ENCODE peak calls at places on chromosomes 5 and 9, in eight cellular contexts. One of them, this sample, is unnamed.
A peak's percentile ranks its signal among the peaks of the same experiment; 100 is the strongest.

GRCh38 chr9:134153450-134153849 is 10.9 kb downstream of the RNU6ATAC start:
- DNase-seq in Calu3: no peak
- DNase-seq in fibroblast of lung: no peak
- DNase-seq in T-helper 2 cell: no peak
- DNase-seq in CD4-positive, alpha-beta memory T cell: no peak
- DNase-seq in occipital lobe: no peak
- DNase-seq in aorta: no peak
- DNase-seq in RCC 7860: no peak
- DNase-seq in this sample: no peak

GRCh38 chr5:108681079-108681921 is 66.4 kb upstream of the FER start:
- DNase-seq in Calu3: peak; percentile 57
- DNase-seq in fibroblast of lung: peak; percentile 86
- DNase-seq in T-helper 2 cell: no peak
- DNase-seq in CD4-positive, alpha-beta memory T cell: peak; percentile 42
- DNase-seq in occipital lobe: no peak
- DNase-seq in aorta: no peak
- DNase-seq in RCC 7860: peak; percentile 55
- DNase-seq in this sample: peak; percentile 64

GRCh38 chr5:102324714-102325113 is 28.6 kb upstream of the SLCO4C1 start:
- DNase-seq in Calu3: no peak
- DNase-seq in fibroblast of lung: no peak
- DNase-seq in T-helper 2 cell: no peak
- DNase-seq in CD4-positive, alpha-beta memory T cell: no peak
- DNase-seq in occipital lobe: no peak
- DNase-seq in aorta: no peak
- DNase-seq in RCC 7860: no peak
- DNase-seq in this sample: no peak

GRCh38 chr5:30994170-30994569 is 199.3 kb upstream of the CDH6 start:
- DNase-seq in Calu3: no peak
- DNase-seq in fibroblast of lung: no peak
- DNase-seq in T-helper 2 cell: no peak
- DNase-seq in CD4-positive, alpha-beta memory T cell: no peak
- DNase-seq in occipital lobe: no peak
- DNase-seq in aorta: no peak
- DNase-seq in RCC 7860: no peak
- DNase-seq in this sample: no peak

GRCh38 chr5:115423541-115423940 is 121.0 kb downstream of the FEM1C start:
- DNase-seq in Calu3: peak; percentile 44
- DNase-seq in fibroblast of lung: no peak
- DNase-seq in T-helper 2 cell: no peak
- DNase-seq in CD4-positive, alpha-beta memory T cell: no peak
- DNase-seq in occipital lobe: no peak
- DNase-seq in aorta: peak; percentile 49
- DNase-seq in RCC 7860: no peak
- DNase-seq in this sample: peak; percentile 68

GRCh38 chr5:55925181-55925580 is 69.6 kb downstream of the IL6ST start:
- DNase-seq in Calu3: no peak
- DNase-seq in fibroblast of lung: no peak
- DNase-seq in T-helper 2 cell: no peak
- DNase-seq in CD4-positive, alpha-beta memory T cell: no peak
- DNase-seq in occipital lobe: no peak
- DNase-seq in aorta: no peak
- DNase-seq in RCC 7860: no peak
- DNase-seq in this sample: no peak

GRCh38 chr5:20974423-20974822 is 986.4 kb upstream of the CDH18 start:
- DNase-seq in Calu3: no peak
- DNase-seq in fibroblast of lung: peak; percentile 63
- DNase-seq in T-helper 2 cell: no peak
- DNase-seq in CD4-positive, alpha-beta memory T cell: no peak
- DNase-seq in occipital lobe: no peak
- DNase-seq in aorta: no peak
- DNase-seq in RCC 7860: no peak
- DNase-seq in this sample: peak; percentile 3

GRCh38 chr9:108056805-108057386 is 567.3 kb upstream of the KLF4 start:
- DNase-seq in Calu3: no peak
- DNase-seq in fibroblast of lung: peak; percentile 72
- DNase-seq in T-helper 2 cell: no peak
- DNase-seq in CD4-positive, alpha-beta memory T cell: no peak
- DNase-seq in occipital lobe: no peak
- DNase-seq in aorta: no peak
- DNase-seq in RCC 7860: peak; percentile 76
- DNase-seq in this sample: peak; percentile 81

GRCh38 chr5:132235340-132235739 is 7.7 kb upstream of the P4HA2 start:
- DNase-seq in Calu3: no peak
- DNase-seq in fibroblast of lung: no peak
- DNase-seq in T-helper 2 cell: no peak
- DNase-seq in CD4-positive, alpha-beta memory T cell: no peak
- DNase-seq in occipital lobe: no peak
- DNase-seq in aorta: no peak
- DNase-seq in RCC 7860: no peak
- DNase-seq in this sample: no peak

GRCh38 chr9:120970249-120970648 is 43.7 kb upstream of the TRAF1 start:
- DNase-seq in Calu3: no peak
- DNase-seq in fibroblast of lung: peak; percentile 38
- DNase-seq in T-helper 2 cell: no peak
- DNase-seq in CD4-positive, alpha-beta memory T cell: no peak
- DNase-seq in occipital lobe: no peak
- DNase-seq in aorta: no peak
- DNase-seq in RCC 7860: no peak
- DNase-seq in this sample: no peak

This sample was measured in RPMI7951.